ENCODE peak calls at places on chromosomes 16 and 17, in six cellular contexts. N is uterus, U is sigmoid colon, G is stomach, M is breast epithelium, H is right lobe of liver. O is an unnamed sample.

GRCh38 chr17:80264048-80264792 is 3.6 kb downstream of the RNF213 start:
- DNase-seq in N (no peak), G (peak; percentile 37), U (no peak), H (no peak), M (no peak), O (peak; percentile 60)

GRCh38 chr16:11556945-11557720 is 29.6 kb downstream of the LITAF start:
- DNase-seq in N (no peak), H (no peak), M (no peak), U (no peak), G (no peak), O (no peak)

GRCh38 chr16:21156767-21157467 is 1.6 kb upstream of the LDAF1 start:
- DNase-seq in H (peak; percentile 46), G (peak; percentile 30), M (no peak), U (peak; percentile 69), N (peak; percentile 32), O (peak; percentile 40)

GRCh38 chr16:1181715-1182671 is 29.1 kb downstream of the CACNA1H start:
- DNase-seq in U (peak; percentile 94), N (peak; percentile 87), M (peak; percentile 76), G (peak; percentile 60), H (peak; percentile 76), O (no peak)

GRCh38 chr16:89354325-89354724 is 136.0 kb downstream of the ANKRD11 start:
- DNase-seq in G (no peak), H (peak; percentile 81), M (no peak), U (no peak), N (no peak), O (no peak)

GRCh38 chr17:2090210-2090641 is 35.3 kb downstream of the HIC1 start:
- DNase-seq in G (no peak), U (no peak), M (no peak), H (no peak), N (no peak), O (no peak)

GRCh38 chr17:77090476-77090875 is 50.3 kb upstream of the SEC14L1 start:
- DNase-seq in U (no peak), G (no peak), N (no peak), H (no peak), M (no peak), O (no peak)

GRCh38 chr16:70768205-70768580 is 32.8 kb downstream of the VAC14 start:
- DNase-seq in N (no peak), H (no peak), U (no peak), G (no peak), M (no peak), O (no peak)

GRCh38 chr16:50884066-50884860 is 142.4 kb downstream of the CYLD start:
- DNase-seq in M (no peak), G (no peak), H (no peak), U (no peak), N (no peak), O (peak; percentile 27)

GRCh38 chr17:60147553-60148241 is 2.1 kb upstream of the CA4 start:
- DNase-seq in N (no peak), M (no peak), H (no peak), G (no peak), U (no peak), O (peak; percentile 81)

GRCh38 chr17:79322216-79323123 is 247.8 kb downstream of the ENGASE start:
- DNase-seq in N (no peak), M (no peak), U (no peak), G (no peak), H (no peak), O (no peak)

GRCh38 chr17:45144199-45145034 is 3.9 kb upstream of the HEXIM1 start:
- DNase-seq in U (peak; percentile 86), M (no peak), N (peak; percentile 79), H (peak; percentile 73), G (peak; percentile 54), O (peak; percentile 54)

GRCh38 chr17:8162997-8163977 is 539 bp upstream of the VAMP2 start:
- DNase-seq in H (peak; percentile 83), M (no peak), N (no peak), U (peak; percentile 81), G (no peak), O (no peak)

GRCh38 chr16:78368121-78369102 is 269.0 kb downstream of the WWOX start:
- DNase-seq in G (no peak), U (no peak), M (no peak), N (no peak), H (no peak), O (no peak)

GRCh38 chr16:55682086-55682485 is 26.3 kb downstream of the SLC6A2 start:
- DNase-seq in N (no peak), U (no peak), M (no peak), H (no peak), G (no peak), O (no peak)

GRCh38 chr17:7042507-7043194 is 1.2 kb downstream of the SLC16A11 start:
- DNase-seq in G (no peak), M (no peak), H (no peak), N (no peak), U (no peak), O (no peak)

GRCh38 chr17:6138761-6139446 is 68.7 kb downstream of the WSCD1 start:
- DNase-seq in N (no peak), M (no peak), H (no peak), G (no peak), U (no peak), O (no peak)

GRCh38 chr17:2796164-2797140 is at the start of gene RAP1GAP2:
- DNase-seq in M (no peak), G (peak; percentile 69), N (no peak), H (peak; percentile 70), U (peak; percentile 77), O (peak; percentile 95)

GRCh38 chr17:55743103-55743679 is 7.7 kb upstream of the PCTP start:
- DNase-seq in H (no peak), G (peak; percentile 46), M (peak; percentile 61), N (no peak), U (no peak), O (no peak)

GRCh38 chr16:27246439-27246838 is 22.1 kb downstream of the NSMCE1 start:
- DNase-seq in M (no peak), G (no peak), U (peak; percentile 66), H (peak; percentile 37), N (no peak), O (no peak)

GRCh38 chr17:17514993-17515920 is 19.1 kb upstream of the RASD1 start:
- DNase-seq in N (no peak), G (no peak), U (no peak), M (no peak), H (no peak), O (peak; percentile 44)

GRCh38 chr17:6355196-6355595 is 79.7 kb downstream of the AIPL1 start:
- DNase-seq in H (no peak), G (no peak), U (no peak), N (no peak), M (no peak), O (no peak)

GRCh38 chr17:36727577-36727976 is 126.2 kb downstream of the MRM1 start:
- DNase-seq in G (no peak), U (no peak), M (no peak), N (no peak), H (no peak), O (no peak)

GRCh38 chr16:70526403-70526802 is 2.8 kb downstream of the SF3B3 start:
- DNase-seq in H (no peak), G (no peak), U (no peak), N (no peak), M (no peak), O (peak; percentile 18)

GRCh38 chr17:57567278-57567677 is 177.8 kb downstream of the CCDC182 start:
- DNase-seq in N (no peak), H (no peak), M (no peak), G (no peak), U (no peak), O (no peak)

GRCh38 chr17:70984873-70985272 is 815.5 kb downstream of the KCNJ2 start:
- DNase-seq in H (no peak), G (no peak), M (no peak), U (no peak), N (no peak), O (no peak)

GRCh38 chr17:68584904-68585303 is 16.3 kb downstream of the FAM20A start:
- DNase-seq in H (peak; percentile 80), N (no peak), G (no peak), M (no peak), U (no peak), O (no peak)

GRCh38 chr17:66983414-66984021 is 19.0 kb downstream of the CACNG4 start:
- DNase-seq in U (no peak), M (no peak), G (no peak), N (no peak), H (no peak), O (no peak)

DNA sequence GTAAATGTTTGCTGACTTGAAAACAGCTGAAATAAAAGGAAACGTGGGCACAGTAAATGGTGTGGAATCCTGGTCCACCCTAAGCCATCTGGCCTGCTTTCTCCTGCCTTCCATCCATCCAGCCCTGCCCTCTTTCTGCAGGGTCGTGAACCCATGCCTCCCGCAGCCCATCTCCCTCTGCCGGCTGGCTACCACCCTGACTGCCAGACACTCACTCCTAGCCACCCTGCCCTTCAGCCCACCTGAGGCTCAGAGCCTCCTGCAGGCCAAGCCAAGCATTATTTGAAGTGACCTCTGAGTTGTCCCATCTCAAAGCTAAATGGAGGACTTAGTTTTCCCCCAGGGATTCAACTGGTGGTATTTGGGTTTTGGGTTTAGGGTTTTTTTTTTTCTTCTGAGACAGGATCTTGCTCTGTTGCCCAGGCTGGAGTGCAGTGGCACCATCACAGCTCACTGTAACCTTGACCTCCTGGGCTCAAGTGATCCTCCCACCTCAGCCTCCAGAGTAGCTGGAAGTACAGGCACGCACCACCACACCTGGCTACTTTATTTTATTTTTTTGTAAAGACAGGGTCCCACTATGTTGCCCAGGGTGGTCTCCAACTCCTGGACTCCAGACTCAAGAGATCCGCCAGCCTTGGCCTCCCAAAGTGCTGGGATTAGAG is 8.4 kb downstream of the ZDHHC1 start:
- DNase-seq in M (no peak), U (no peak), G (no peak), H (no peak), N (no peak), O (no peak)
- TF ChIP-seq CTCF in M (no peak), U (no peak), G (no peak), H (no peak), N (no peak), O (peak; percentile 19)

GRCh38 chr17:19242323-19242722 is 5.2 kb downstream of the EPN2 start:
- DNase-seq in N (no peak), U (no peak), G (no peak), M (peak; percentile 24), H (no peak), O (no peak)

GRCh38 chr17:19237389-19238166 is 412 bp downstream of the EPN2 start:
- DNase-seq in G (peak; percentile 37), M (peak; percentile 54), U (peak; percentile 80), H (peak; percentile 54), N (no peak), O (no peak)

GRCh38 chr17:19242926-19243325 is 5.8 kb downstream of the EPN2 start:
- DNase-seq in U (peak; percentile 34), H (no peak), M (no peak), N (no peak), G (no peak), O (no peak)

GRCh38 chr17:19239544-19239943 is 2.4 kb downstream of the EPN2 start:
- DNase-seq in M (peak; percentile 24), N (no peak), G (no peak), H (no peak), U (peak; percentile 75), O (no peak)

GRCh38 chr17:19238167-19238505 is 970 bp downstream of the EPN2 start:
- DNase-seq in N (peak; percentile 44), U (peak; percentile 79), M (peak; percentile 54), G (peak; percentile 55), H (peak; percentile 65), O (no peak)
- H3K4me3 ChIP-seq in N (peak overlapping the region; percentile 95), U (peak overlapping the region; percentile 96), M (peak overlapping the region; percentile 100), G (peak overlapping the region; percentile 98), H (peak overlapping the region; percentile 98), O (no peak overlapping the region)

GRCh38 chr16:57000271-57001025 is 11.1 kb downstream of the NLRC5 start:
- DNase-seq in G (peak; percentile 43), M (peak; percentile 55), N (peak; percentile 45), U (peak; percentile 14), H (peak; percentile 41), O (peak; percentile 98)
- TF ChIP-seq POLR2A in G (no peak), M (no peak), N (peak; percentile 56), U (no peak), H (no peak), O (peak; percentile 10)

GRCh38 chr16:88339926-88340754 is 42.6 kb upstream of the ZNF469 start:
- DNase-seq in H (no peak), M (no peak), N (no peak), U (no peak), G (no peak), O (no peak)
- TF ChIP-seq CTCF in H (no peak), M (no peak), N (no peak), U (no peak), G (no peak), O (no peak)

O was measured in NB4.